ENCODE peak calls at places on chromosomes 1 and 21, in four cellular contexts. J is GOT3; U is CD8-positive, alpha-beta memory T cell; L is epithelial cell of esophagus. V is an unnamed sample.

GRCh38 chr1:158496379-158496778 is 24.4 kb downstream of the OR10R2 start:
- DNase-seq in J (no peak), U (no peak), L (peak), V (peak)

GRCh38 chr1:64848136-64848535 is 103.3 kb downstream of the RAVER2 start:
- DNase-seq in J (no peak), U (no peak), L (no peak), V (no peak)

GRCh38 chr21:36560933-36561575 is 81.1 kb upstream of the CLDN14 start:
- DNase-seq in J (no peak), U (no peak), L (no peak), V (no peak)

GRCh38 chr1:234345237-234345636 is 28.0 kb upstream of the COA6 start:
- DNase-seq in J (no peak), U (no peak), L (no peak), V (no peak)

GRCh38 chr1:153679337-153680119 is 1.0 kb downstream of the NPR1 start:
- DNase-seq in J (no peak), U (no peak), L (no peak), V (no peak)

GRCh38 chr1:94358630-94359599 is 59.3 kb upstream of the ABCD3 start:
- DNase-seq in J (no peak), U (no peak), L (no peak), V (no peak)

GRCh38 chr1:32470991-32471694 is 6.3 kb downstream of the ZBTB8B start:
- DNase-seq in J (no peak), U (no peak), L (no peak), V (no peak)

GRCh38 chr1:19204665-19205266 is 5.3 kb downstream of the UBR4 start:
- DNase-seq in J (no peak), U (no peak), L (peak), V (peak)

GRCh38 chr1:201481761-201482493 is 12.9 kb upstream of the PHLDA3 start:
- DNase-seq in J (peak), U (peak), L (peak), V (peak)

GRCh38 chr1:156851779-156852413 is 7.0 kb downstream of the INSRR start:
- DNase-seq in J (no peak), U (no peak), L (no peak), V (no peak)

GRCh38 chr1:25861316-25862286 is 2.3 kb upstream of the AUNIP start:
- DNase-seq in J (no peak), U (no peak), L (no peak), V (no peak)

GRCh38 chr1:85576642-85577420 is 3.7 kb upstream of the CCN1 start:
- DNase-seq in J (no peak), U (no peak), L (peak), V (peak)

GRCh38 chr1:65378547-65378946 is 41.9 kb upstream of the LEPR start:
- DNase-seq in J (no peak), U (no peak), L (no peak), V (no peak)

GRCh38 chr1:238466459-238466858 is 575.7 kb upstream of the ZP4 start:
- DNase-seq in J (no peak), U (no peak), L (no peak), V (peak)

GRCh38 chr1:232501856-232502255 is 128.1 kb downstream of the SIPA1L2 start:
- DNase-seq in J (no peak), U (no peak), L (no peak), V (no peak)

GRCh38 chr1:35080171-35080854 is 1.1 kb downstream of the ZMYM1 start:
- DNase-seq in J (no peak), U (no peak), L (no peak), V (no peak)

GRCh38 chr1:162711066-162711465 is 78.8 kb downstream of the DDR2 start:
- DNase-seq in J (no peak), U (no peak), L (no peak), V (no peak)

GRCh38 chr1:205458777-205459566 is 3.1 kb upstream of the BLACAT1 start:
- DNase-seq in J (no peak), U (no peak), L (peak), V (peak)

GRCh38 chr1:147129116-147129873 is 43.0 kb downstream of the PRKAB2 start:
- DNase-seq in J (no peak), U (no peak), L (no peak), V (no peak)

GRCh38 chr1:243748706-243749283 is 101.2 kb downstream of the AKT3 start:
- DNase-seq in J (no peak), U (no peak), L (peak), V (peak)

GRCh38 chr1:245698860-245699259 is 544.1 kb downstream of the KIF26B start:
- DNase-seq in J (no peak), U (no peak), L (no peak), V (no peak)

GRCh38 chr1:8351693-8352470 is 34.0 kb downstream of the SLC45A1 start:
- DNase-seq in J (no peak), U (no peak), L (peak), V (no peak)

GRCh38 chr1:173503391-173503790 is 26.3 kb downstream of the PRDX6 start:
- DNase-seq in J (no peak), U (no peak), L (peak), V (peak)

GRCh38 chr21:46226920-46227599 is 1.5 kb downstream of the LSS start:
- DNase-seq in J (no peak), U (no peak), L (peak), V (peak)

GRCh38 chr1:25082216-25082899 is 149.9 kb downstream of the SYF2 start:
- DNase-seq in J (no peak), U (no peak), L (peak), V (no peak)

GRCh38 chr1:16989676-16990391 is 9.4 kb upstream of the MFAP2 start:
- DNase-seq in J (no peak), U (no peak), L (no peak), V (no peak)

GRCh38 chr1:106879538-106879937 is 176.9 kb upstream of the PRMT6 start:
- DNase-seq in J (no peak), U (no peak), L (peak), V (no peak)